ENCODE peak calls at places on chromosomes 11 and 22, in ten cellular contexts. I, N, W, J, L, P, O, H, D and X are unnamed samples.

GRCh38 chr22:42202669-42203068 is 67.8 kb downstream of the TCF20 start:
- DNase-seq in H (no peak), W (no peak), N (no peak), L (no peak), D (no peak), P (no peak), I (no peak), J (no peak), O (no peak), X (no peak)

GRCh38 chr11:94185387-94186084 is 56.9 kb downstream of the PANX1 start:
- DNase-seq in W (no peak), I (no peak), P (no peak), L (no peak), J (peak; percentile 86), N (no peak), H (no peak), O (no peak), D (no peak), X (no peak)

GRCh38 chr11:121473064-121473777 is 20.5 kb upstream of the SORL1-AS1 start:
- DNase-seq in L (no peak), D (no peak), N (no peak), J (peak; percentile 7), P (no peak), I (no peak), W (no peak), H (no peak), O (peak; percentile 10), X (no peak)

GRCh38 chr11:17604201-17604912 is 57.3 kb downstream of the OTOG start:
- DNase-seq in J (no peak), H (no peak), O (no peak), D (no peak), L (no peak), W (no peak), I (no peak), P (peak; percentile 55), N (no peak), X (no peak)

GRCh38 chr22:29463487-29464088 is 16.4 kb upstream of the NEFH start:
- DNase-seq in J (no peak), W (no peak), D (no peak), H (no peak), L (no peak), I (no peak), N (no peak), O (no peak), P (no peak), X (no peak)

GRCh38 chr22:41910599-41911291 is 4.1 kb downstream of the SHISA8 start:
- DNase-seq in J (no peak), W (no peak), P (no peak), L (no peak), H (peak; percentile 66), D (no peak), N (no peak), O (no peak), I (no peak), X (no peak)

GRCh38 chr11:3341298-3341697 is 37.6 kb downstream of the ZNF195 start:
- DNase-seq in N (peak; percentile 64), J (no peak), L (no peak), P (peak; percentile 80), O (peak; percentile 30), I (peak; percentile 25), D (no peak), H (peak; percentile 61), W (peak; percentile 38), X (peak; percentile 33)

GRCh38 chr11:16154715-16155396 is 201.5 kb downstream of the SOX6 start:
- DNase-seq in N (no peak), W (no peak), H (no peak), D (no peak), J (no peak), I (no peak), P (no peak), O (peak; percentile 61), L (no peak), X (no peak)

GRCh38 chr11:313304-313786 is 495 bp upstream of the IFITM1 start:
- DNase-seq in L (no peak), H (no peak), D (no peak), I (no peak), O (no peak), N (no peak), J (peak; percentile 15), W (no peak), P (no peak), X (no peak)

GRCh38 chr11:17651061-17651460 is 68.3 kb upstream of the MYOD1 start:
- DNase-seq in I (no peak), P (no peak), H (no peak), N (no peak), J (no peak), W (no peak), L (no peak), D (no peak), O (no peak), X (no peak)

GRCh38 chr11:123457187-123457770 is 27.2 kb downstream of the GRAMD1B start:
- DNase-seq in L (no peak), I (no peak), H (no peak), D (no peak), P (no peak), W (peak; percentile 61), N (peak; percentile 89), J (no peak), O (no peak), X (no peak)

GRCh38 chr11:123166095-123166559 is 28.9 kb downstream of the CLMP start:
- DNase-seq in L (peak; percentile 89), I (no peak), O (peak; percentile 46), N (peak; percentile 75), P (peak; percentile 71), H (peak; percentile 90), J (no peak), W (no peak), D (no peak), X (no peak)